ENCODE peak calls at places on chromosomes 5 and 9, in nine cellular contexts. H is transverse colon, I is T-cell, W is GM18507, E is psoas muscle, N is GM12891, G is GM20000, S is dorsolateral prefrontal cortex, V is thyroid gland. L is an unnamed sample.

GRCh38 chr9:122218070-122218884 is 10.5 kb downstream of the LHX6 start:
- DNase-seq in H (no peak), I (no peak), W (no peak), E (no peak), N (no peak), G (no peak), S (no peak), V (no peak), L (no peak)

GRCh38 chr5:43615445-43616184 is 12.6 kb downstream of the NNT start:
- DNase-seq in H (no peak), I (no peak), W (no peak), E (no peak), N (no peak), G (no peak), S (no peak), V (no peak), L (no peak)

GRCh38 chr9:93064392-93065124 is 6.1 kb downstream of the SUSD3 start:
- DNase-seq in H (peak), I (peak), W (peak), E (peak), N (peak), G (peak), S (no peak), V (peak), L (peak)

GRCh38 chr5:157343842-157344790 is 78.2 kb downstream of the CYFIP2 start:
- DNase-seq in H (no peak), I (no peak), W (no peak), E (no peak), N (no peak), G (no peak), S (no peak), V (peak), L (no peak)

GRCh38 chr9:124485201-124485600 is 22.0 kb downstream of the NR5A1 start:
- DNase-seq in H (no peak), I (no peak), W (no peak), E (no peak), N (no peak), G (no peak), S (no peak), V (no peak), L (no peak)

GRCh38 chr5:17346811-17347210 is 129.4 kb downstream of the BASP1 start:
- DNase-seq in H (no peak), I (no peak), W (no peak), E (no peak), N (no peak), G (no peak), S (no peak), V (no peak), L (no peak)

GRCh38 chr5:95818181-95819147 is 4.1 kb downstream of the GLRX start:
- DNase-seq in H (no peak), I (no peak), W (no peak), E (peak), N (no peak), G (no peak), S (no peak), V (no peak), L (no peak)

GRCh38 chr9:134698587-134699342 is 57.2 kb downstream of the COL5A1 start:
- DNase-seq in H (peak), I (peak), W (peak), E (peak), N (peak), G (peak), S (peak), V (peak), L (peak)

GRCh38 chr9:98280574-98280973 is 25.1 kb upstream of the TBC1D2 start:
- DNase-seq in H (no peak), I (no peak), W (no peak), E (no peak), N (no peak), G (no peak), S (no peak), V (no peak), L (no peak)

GRCh38 chr5:35436441-35437057 is 181.1 kb upstream of the SPEF2 start:
- DNase-seq in H (no peak), I (no peak), W (no peak), E (no peak), N (no peak), G (peak), S (no peak), V (no peak), L (peak)

GRCh38 chr5:32522429-32523143 is 62.8 kb upstream of the SUB1 start:
- DNase-seq in H (peak), I (peak), W (no peak), E (peak), N (no peak), G (no peak), S (no peak), V (no peak), L (no peak)

GRCh38 chr9:71628247-71628646 is 140.1 kb downstream of the CEMIP2 start:
- DNase-seq in H (no peak), I (no peak), W (no peak), E (no peak), N (no peak), G (no peak), S (no peak), V (no peak), L (no peak)

GRCh38 chr9:5478214-5478613 is 27.9 kb downstream of the CD274 start:
- DNase-seq in H (no peak), I (no peak), W (no peak), E (no peak), N (no peak), G (no peak), S (no peak), V (no peak), L (no peak)

L was measured in colonic mucosa.